ENCODE peak calls at places on chromosomes 13 and 19, in eight cellular contexts. E is HCT116, W is SK-N-SH, P is K562, Z is GM12878, C is HL-60, O is GM23338, V is HepG2. B is an unnamed sample.

GRCh38 chr13:107866666-107867623 is 348.4 kb downstream of the LIG4 start:
- DNase-seq in Z (no peak), W (peak; percentile 80), C (no peak), O (peak; percentile 64), E (no peak), P (peak; percentile 94), V (no peak), B (no peak)

GRCh38 chr13:75760182-75760981 is 124.3 kb downstream of the LMO7 start:
- DNase-seq in Z (no peak), P (no peak), V (peak; percentile 98), E (peak; percentile 37), O (no peak), C (no peak), W (no peak), B (no peak)

GRCh38 chr13:41941174-41941573 is 19.7 kb downstream of the VWA8 start:
- DNase-seq in E (no peak), C (no peak), W (no peak), Z (no peak), P (no peak), V (no peak), O (no peak), B (no peak)

GRCh38 chr19:12913011-12913561 is 6.0 kb downstream of the SYCE2 start:
- DNase-seq in O (peak; percentile 79), Z (no peak), W (peak; percentile 77), E (no peak), P (peak; percentile 18), V (peak; percentile 62), C (peak; percentile 53), B (no peak)

GRCh38 chr19:35766571-35767104 is 8.7 kb downstream of the PROSER3 start:
- DNase-seq in V (no peak), C (no peak), P (no peak), E (no peak), Z (no peak), W (no peak), O (no peak), B (no peak)

GRCh38 chr13:49517461-49517860 is 21.7 kb downstream of the PHF11 start:
- DNase-seq in P (no peak), O (peak; percentile 36), E (no peak), W (no peak), C (no peak), V (peak; percentile 26), Z (no peak), B (no peak)

GRCh38 chr13:28584873-28585317 is 74.0 kb upstream of the POMP start:
- DNase-seq in V (no peak), W (no peak), O (no peak), P (no peak), C (no peak), Z (no peak), E (no peak), B (no peak)

GRCh38 chr13:100184095-100184494 is 95.2 kb downstream of the PCCA start:
- DNase-seq in V (no peak), Z (no peak), W (no peak), E (no peak), C (no peak), P (no peak), O (no peak), B (no peak)

GRCh38 chr19:34534206-34534605 is 52.6 kb downstream of the WTIP start:
- DNase-seq in E (no peak), O (no peak), V (no peak), P (no peak), Z (no peak), W (no peak), C (no peak), B (no peak)

GRCh38 chr19:52613299-52613906 is 24.8 kb downstream of the ZNF83 start:
- DNase-seq in W (no peak), Z (no peak), C (no peak), E (no peak), V (no peak), P (no peak), O (no peak), B (no peak)

GRCh38 chr13:43905435-43906031 is 25.8 kb downstream of the LACC1 start:
- DNase-seq in O (peak; percentile 82), P (peak; percentile 26), C (peak; percentile 44), V (peak; percentile 55), Z (no peak), E (peak; percentile 58), W (peak; percentile 63), B (peak; percentile 25)

GRCh38 chr13:39385621-39386231 is 217.3 kb downstream of the LHFPL6 start:
- DNase-seq in P (no peak), Z (no peak), O (peak; percentile 96), V (no peak), W (no peak), C (no peak), E (no peak), B (no peak)

GRCh38 chr19:35740423-35741215 is 1.6 kb downstream of the IGFLR1 start:
- DNase-seq in V (peak; percentile 96), C (peak; percentile 98), E (peak; percentile 87), W (peak; percentile 99), Z (peak; percentile 86), O (peak; percentile 99), P (peak; percentile 92), B (peak; percentile 73)

GRCh38 chr19:33814181-33815165 is 17.8 kb downstream of the KCTD15 start:
- DNase-seq in W (peak; percentile 74), E (no peak), O (no peak), C (peak; percentile 7), P (no peak), V (no peak), Z (no peak), B (no peak)

GRCh38 chr13:114124921-114125320 is 7.5 kb downstream of the RASA3 start:
- DNase-seq in W (no peak), C (peak; percentile 81), O (no peak), Z (no peak), E (no peak), P (no peak), V (no peak), B (no peak)

GRCh38 chr13:73693215-73693614 is 441.0 kb downstream of the KLF12 start:
- DNase-seq in P (no peak), V (no peak), O (no peak), E (no peak), C (no peak), Z (no peak), W (no peak), B (no peak)

GRCh38 chr19:16036397-16036925 is 39.8 kb upstream of the TPM4 start:
- DNase-seq in Z (no peak), P (no peak), C (no peak), V (no peak), E (no peak), W (peak; percentile 6), O (no peak), B (no peak)

GRCh38 chr19:57276430-57276829 is 3.9 kb upstream of the ZNF460 start:
- DNase-seq in W (no peak), E (no peak), P (no peak), O (no peak), Z (no peak), V (peak; percentile 45), C (no peak), B (no peak)

GRCh38 chr19:57280165-57280912 is at the start of gene ZNF460:
- DNase-seq in V (peak; percentile 94), P (peak; percentile 93), O (peak; percentile 99), E (peak; percentile 95), W (peak; percentile 96), C (peak; percentile 97), Z (peak; percentile 88), B (peak; percentile 86)

GRCh38 chr19:57279418-57280164 is 694 bp upstream of the ZNF460 start:
- DNase-seq in E (peak; percentile 92), W (peak; percentile 90), P (peak; percentile 83), V (peak; percentile 95), Z (peak; percentile 77), C (peak; percentile 94), O (peak; percentile 98), B (peak; percentile 89)

GRCh38 chr19:57280913-57281425 is 684 bp downstream of the ZNF460 start:
- DNase-seq in V (no peak), O (no peak), C (peak; percentile 50), P (no peak), Z (no peak), W (peak; percentile 14), E (no peak), B (no peak)

GRCh38 chr19:57282011-57282636 is 1.8 kb downstream of the ZNF460 start:
- DNase-seq in C (no peak), W (no peak), E (no peak), P (no peak), Z (peak; percentile 57), V (no peak), O (no peak), B (no peak)
- TF ChIP-seq REST in C (no peak), W (no peak), E (no peak), P (no peak), Z (no peak), V (no peak), O (no peak), B (no peak)

DNA sequence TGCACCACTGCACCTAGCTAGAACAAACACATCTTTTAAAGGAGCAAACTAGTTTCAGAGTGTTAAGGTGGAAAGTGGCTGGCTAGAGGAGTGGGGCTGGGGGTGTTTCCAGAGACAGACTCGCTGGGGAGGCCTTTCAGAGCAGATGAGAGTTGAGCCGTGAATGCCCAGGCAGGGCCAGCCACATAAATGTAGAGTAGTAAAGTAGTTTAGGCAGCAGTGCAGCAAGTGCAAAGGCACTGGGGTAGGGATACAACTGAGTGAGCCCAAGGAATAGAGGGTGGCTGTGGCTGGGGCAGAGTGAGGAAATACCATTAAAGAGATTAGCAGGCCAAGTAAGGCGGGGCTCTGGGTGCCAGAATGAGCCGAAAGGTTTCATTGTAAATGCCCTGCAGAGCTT is 72.0 kb downstream of the ALOX5AP start:
- DNase-seq in W (no peak), V (no peak), E (no peak), Z (no peak), C (no peak), P (no peak), O (no peak), B (no peak)
- H3K27ac ChIP-seq in W (no peak overlapping the region), V (no peak overlapping the region), E (no peak overlapping the region), Z (no peak overlapping the region), C (no peak overlapping the region), P (no peak overlapping the region), O (no peak overlapping the region), B (peak overlapping the region; percentile 92)

DNA sequence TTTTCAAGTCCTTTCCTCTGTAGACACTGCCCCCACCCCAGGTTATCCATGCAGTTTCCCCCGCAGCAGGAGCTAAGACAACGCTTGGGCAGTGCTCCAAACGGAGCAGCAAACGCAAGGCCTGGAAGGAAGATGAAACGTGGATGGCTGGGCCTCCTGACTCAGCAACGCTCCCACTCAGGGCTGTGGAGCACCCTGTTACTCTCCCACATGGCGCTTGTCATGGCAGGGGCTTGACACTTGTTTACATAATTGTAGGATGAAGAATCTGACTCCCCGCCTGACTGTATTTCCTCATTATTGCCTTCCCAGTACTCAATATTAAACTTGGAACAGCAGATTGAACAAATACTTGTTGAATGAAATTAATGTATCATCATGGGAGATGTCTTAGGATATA is 799 bp upstream of the C1QTNF9B start:
- DNase-seq in E (no peak), Z (no peak), P (no peak), V (no peak), W (no peak), C (no peak), O (no peak), B (no peak)
- TF ChIP-seq POLR2AphosphoS5 in E (no peak), Z (no peak), P (no peak), V (no peak), W (no peak), C (no peak), O (no peak), B (no peak)

DNA sequence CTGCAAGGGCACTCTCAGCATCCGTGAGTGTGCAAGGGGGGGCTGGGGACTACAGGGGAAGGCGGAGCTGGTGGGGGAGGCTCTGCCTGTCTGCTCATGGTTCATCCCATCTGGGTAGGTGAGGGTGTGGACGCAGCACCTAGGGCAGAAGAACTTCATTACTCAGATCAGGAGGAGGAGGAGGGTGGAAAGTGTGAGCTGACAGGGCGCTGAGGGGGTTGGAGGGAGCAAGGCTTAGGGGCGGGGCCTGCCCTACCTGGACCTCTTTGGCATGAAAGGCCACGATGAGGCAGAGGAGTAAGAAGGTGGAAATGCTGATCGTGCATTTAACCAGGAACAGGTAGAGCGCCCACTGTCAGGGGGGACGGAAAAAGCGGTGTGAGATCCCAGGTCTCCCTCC is 4.5 kb downstream of the KCNN4 start:
- DNase-seq in C (no peak), P (peak; percentile 62), O (no peak), Z (no peak), W (no peak), V (no peak), E (no peak), B (no peak)
- TF ChIP-seq REST in C (no peak), P (no peak), O (no peak), Z (no peak), W (no peak), V (no peak), E (no peak), B (no peak)